ENCODE peak calls at places on chromosomes 3 and 15, in five cellular contexts. H is body of pancreas; I is stomach; N is CD8-positive, alpha-beta T cell; P is upper lobe of right lung. J is an unnamed sample.

GRCh38 chr15:58433597-58434333 is 2.0 kb downstream of the LIPC start:
- DNase-seq in H (no peak), I (no peak), N (no peak), P (no peak), J (no peak)

GRCh38 chr3:36877930-36878685 is 66.7 kb downstream of the TRANK1 start:
- DNase-seq in H (no peak), I (no peak), N (no peak), P (no peak), J (no peak)

GRCh38 chr15:38253448-38253847 is 812 bp downstream of the SPRED1 start:
- DNase-seq in H (no peak), I (no peak), N (no peak), P (no peak), J (no peak)

GRCh38 chr3:124916837-124917409 is 17.6 kb downstream of the MUC13 start:
- DNase-seq in H (no peak), I (no peak), N (no peak), P (no peak), J (no peak)

GRCh38 chr15:78007965-78008886 is 69.3 kb downstream of the TBC1D2B start:
- DNase-seq in H (peak; percentile 94), I (peak; percentile 92), N (no peak), P (peak; percentile 82), J (peak; percentile 74)

GRCh38 chr3:59970384-59970783 is 920.6 kb upstream of the CFAP20DC start:
- DNase-seq in H (no peak), I (no peak), N (no peak), P (no peak), J (no peak)

GRCh38 chr15:40847225-40847961 is 3.5 kb downstream of the SPINT1 start:
- DNase-seq in H (peak; percentile 63), I (peak; percentile 84), N (no peak), P (peak; percentile 87), J (peak; percentile 95)

GRCh38 chr3:29065211-29065785 is 215.6 kb upstream of the RBMS3 start:
- DNase-seq in H (peak; percentile 64), I (peak; percentile 69), N (no peak), P (peak; percentile 86), J (peak; percentile 6)

GRCh38 chr3:139774570-139775302 is 97.0 kb upstream of the NMNAT3 start:
- DNase-seq in H (peak; percentile 12), I (no peak), N (no peak), P (no peak), J (no peak)

GRCh38 chr3:88003115-88003755 is 55.6 kb downstream of the CGGBP1 start:
- DNase-seq in H (no peak), I (no peak), N (no peak), P (no peak), J (no peak)

GRCh38 chr3:112984485-112984884 is 6.3 kb upstream of the GTPBP8 start:
- DNase-seq in H (no peak), I (peak; percentile 36), N (no peak), P (no peak), J (no peak)

GRCh38 chr3:103693831-103694230 is 1259.0 kb downstream of the ZPLD1 start:
- DNase-seq in H (no peak), I (no peak), N (no peak), P (no peak), J (no peak)

GRCh38 chr3:72848703-72849081 is 447 bp upstream of the SHQ1 start:
- DNase-seq in H (peak; percentile 13), I (no peak), N (no peak), P (no peak), J (no peak)

GRCh38 chr3:81581966-81582599 is 179.4 kb downstream of the GBE1 start:
- DNase-seq in H (peak; percentile 33), I (peak; percentile 27), N (no peak), P (no peak), J (peak; percentile 35)

GRCh38 chr3:50194128-50194902 is 2.9 kb downstream of the GNAT1 start:
- DNase-seq in H (peak; percentile 82), I (peak; percentile 73), N (peak; percentile 92), P (peak; percentile 82), J (peak; percentile 75)

GRCh38 chr3:124322309-124322880 is 330.5 kb upstream of the ROPN1 start:
- DNase-seq in H (no peak), I (no peak), N (no peak), P (no peak), J (no peak)

GRCh38 chr3:43540625-43541024 is 81.2 kb downstream of the ANO10 start:
- DNase-seq in H (no peak), I (no peak), N (no peak), P (no peak), J (no peak)

GRCh38 chr3:50265988-50266387 is 3.0 kb upstream of the SEMA3B start:
- DNase-seq in H (no peak), I (no peak), N (no peak), P (no peak), J (no peak)

GRCh38 chr3:182565916-182566524 is 227.3 kb upstream of the ATP11B start:
- DNase-seq in H (no peak), I (no peak), N (no peak), P (no peak), J (no peak)

GRCh38 chr3:190526787-190527767 is 13.2 kb downstream of the IL1RAP start:
- DNase-seq in H (no peak), I (no peak), N (no peak), P (no peak), J (no peak)

GRCh38 chr3:37511357-37511970 is 337.1 kb upstream of the LRRFIP2 start:
- DNase-seq in H (peak; percentile 25), I (peak; percentile 76), N (no peak), P (no peak), J (no peak)

GRCh38 chr3:158570999-158571702 is at the start of gene MLF1:
- DNase-seq in H (peak; percentile 95), I (peak; percentile 92), N (peak; percentile 80), P (peak; percentile 98), J (peak; percentile 94)

GRCh38 chr3:169071003-169071402 is 592.5 kb downstream of the MECOM start:
- DNase-seq in H (no peak), I (no peak), N (no peak), P (no peak), J (no peak)

GRCh38 chr3:132785292-132785691 is 63.1 kb upstream of the NPHP3 start:
- DNase-seq in H (no peak), I (no peak), N (no peak), P (no peak), J (no peak)

GRCh38 chr3:22495241-22495640 is 707.9 kb upstream of the UBE2E2 start:
- DNase-seq in H (no peak), I (no peak), N (no peak), P (no peak), J (no peak)

GRCh38 chr3:33218446-33219174 is at the start of gene SUSD5:
- DNase-seq in H (no peak), I (no peak), N (no peak), P (peak; percentile 72), J (no peak)

GRCh38 chr15:93088200-93088980 is 621 bp downstream of the RGMA start:
- DNase-seq in H (peak; percentile 34), I (no peak), N (no peak), P (peak; percentile 70), J (no peak)

GRCh38 chr3:66692751-66693140 is 191.9 kb upstream of the LRIG1 start:
- DNase-seq in H (no peak), I (no peak), N (no peak), P (no peak), J (no peak)

GRCh38 chr3:126290325-126290724 is 66.9 kb downstream of the KLF15 start:
- DNase-seq in H (no peak), I (no peak), N (no peak), P (no peak), J (no peak)

GRCh38 chr3:149886957-149887356 is 73.9 kb downstream of the RNF13 start:
- DNase-seq in H (no peak), I (no peak), N (no peak), P (no peak), J (no peak)

GRCh38 chr15:75620776-75621536 is 4.6 kb downstream of the SNUPN start:
- DNase-seq in H (peak; percentile 27), I (peak; percentile 77), N (no peak), P (peak; percentile 76), J (peak; percentile 56)
- H3K4me3 ChIP-seq in H (no peak overlapping the region), I (peak overlapping the region; percentile 4), N (no peak overlapping the region), P (peak overlapping the region; percentile 12), J (no peak overlapping the region)

GRCh38 chr3:307182-307581 is 110.6 kb downstream of the CHL1 start:
- DNase-seq in H (no peak), I (no peak), N (no peak), P (no peak), J (no peak)

GRCh38 chr3:312170-312569 is 115.6 kb downstream of the CHL1 start:
- DNase-seq in H (no peak), I (no peak), N (no peak), P (no peak), J (no peak)

DNA sequence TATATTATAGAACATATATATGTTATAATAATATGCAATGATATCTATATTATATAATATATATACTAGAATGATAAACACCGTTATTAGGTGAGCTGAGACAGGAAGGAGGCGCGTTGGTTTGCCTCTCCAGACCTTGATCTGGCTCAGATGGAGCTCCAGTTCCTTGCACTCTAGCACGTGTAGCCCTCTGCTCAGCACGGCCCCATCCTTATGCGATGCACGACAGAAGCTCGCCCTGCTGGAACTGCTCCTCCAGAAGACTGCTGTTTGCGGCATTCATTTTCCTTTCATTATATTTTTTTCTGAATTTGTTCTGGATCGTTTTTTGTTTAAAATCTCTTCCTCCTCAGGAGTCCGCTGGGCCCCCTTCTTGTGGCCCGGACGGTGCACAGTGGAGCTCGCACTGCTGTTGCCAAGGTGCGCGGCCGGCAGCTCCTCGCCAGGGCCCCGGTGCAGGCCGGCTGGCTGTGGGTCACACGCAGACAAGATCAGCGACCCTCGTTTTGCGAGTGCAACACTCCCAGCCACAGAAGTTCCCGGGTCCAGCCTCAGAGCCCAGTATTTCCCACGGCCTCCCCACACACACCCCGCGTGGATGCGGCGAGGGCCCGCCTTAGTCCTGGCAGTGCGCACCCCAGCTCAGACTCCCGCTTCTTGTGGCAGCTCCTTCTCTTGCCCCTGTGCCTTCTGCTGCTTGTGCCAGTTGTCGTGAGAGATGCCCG is 112.2 kb downstream of the CHL1 start:
- DNase-seq in H (no peak), I (no peak), N (no peak), P (no peak), J (no peak)
- H3K4me3 ChIP-seq in H (no peak overlapping the region), I (peak overlapping the region; percentile 10), N (no peak overlapping the region), P (no peak overlapping the region), J (no peak overlapping the region)

GRCh38 chr15:64009798-64010241 is 36.5 kb downstream of the DAPK2 start:
- DNase-seq in H (no peak), I (no peak), N (peak; percentile 67), P (no peak), J (no peak)
- H3K4me3 ChIP-seq in H (no peak overlapping the region), I (no peak overlapping the region), N (no peak overlapping the region), P (no peak overlapping the region), J (no peak overlapping the region)

GRCh38 chr15:31893770-31894169 is 136.5 kb upstream of the CHRNA7 start:
- DNase-seq in H (no peak), I (no peak), N (no peak), P (no peak), J (no peak)
- H3K4me3 ChIP-seq in H (no peak overlapping the region), I (no peak overlapping the region), N (no peak overlapping the region), P (no peak overlapping the region), J (no peak overlapping the region)

GRCh38 chr15:74843891-74844299 is 939 bp upstream of the ULK3 start:
- DNase-seq in H (no peak), I (no peak), N (no peak), P (no peak), J (no peak)
- H3K4me3 ChIP-seq in H (no peak overlapping the region), I (peak overlapping the region; percentile 78), N (peak overlapping the region; percentile 60), P (peak overlapping the region; percentile 71), J (no peak overlapping the region)

J was measured in mucosa of descending colon.